ENCODE peak calls at places on chromosomes 11 and 22, in five cellular contexts. I, J, W, V and U are unnamed samples.

GRCh38 chr22:25903294-25903693 is 161.3 kb downstream of the MYO18B start:
- DNase-seq in V (no peak), J (no peak), I (peak), W (no peak), U (peak)

GRCh38 chr11:1748467-1749019 is 1.9 kb downstream of the IFITM10 start:
- DNase-seq in W (peak), I (no peak), J (no peak), V (no peak), U (no peak)

GRCh38 chr22:30310881-30311771 is 15.6 kb downstream of the TBC1D10A start:
- DNase-seq in W (peak), V (peak), J (no peak), I (peak), U (no peak)

GRCh38 chr11:77014669-77015068 is 19.5 kb upstream of the B3GNT6 start:
- DNase-seq in I (no peak), V (no peak), J (no peak), W (no peak), U (no peak)

GRCh38 chr11:114296190-114296978 is at the start of gene NNMT:
- DNase-seq in V (peak), J (no peak), I (peak), W (peak), U (peak)

GRCh38 chr22:24428751-24429410 is 1.5 kb downstream of the ADORA2A start:
- DNase-seq in I (peak), W (peak), V (no peak), J (peak), U (no peak)

GRCh38 chr11:80529722-80530121 is 1088.9 kb upstream of the TENM4 start:
- DNase-seq in I (no peak), J (no peak), V (no peak), W (no peak), U (no peak)

GRCh38 chr11:14125529-14125928 is 163.0 kb downstream of the SPON1 start:
- DNase-seq in V (no peak), I (no peak), W (no peak), J (no peak), U (no peak)

GRCh38 chr11:58392741-58393140 is 13.9 kb downstream of the OR5B3 start:
- DNase-seq in W (no peak), V (no peak), J (no peak), I (no peak), U (no peak)

GRCh38 chr11:45543808-45544422 is 121.5 kb downstream of the CHST1 start:
- DNase-seq in W (no peak), I (no peak), J (peak), V (peak), U (no peak)

GRCh38 chr11:35082322-35083180 is 56.4 kb upstream of the CD44 start:
- DNase-seq in W (peak), V (peak), I (peak), J (peak), U (peak)

GRCh38 chr11:35079581-35079980 is 59.4 kb upstream of the CD44 start:
- DNase-seq in V (no peak), J (no peak), I (no peak), W (no peak), U (no peak)

GRCh38 chr11:35084817-35085424 is 54.0 kb upstream of the CD44 start:
- DNase-seq in J (no peak), V (no peak), I (no peak), W (no peak), U (no peak)

GRCh38 chr11:35085766-35086165 is 53.2 kb upstream of the CD44 start:
- DNase-seq in V (no peak), I (no peak), W (no peak), J (no peak), U (no peak)

DNA sequence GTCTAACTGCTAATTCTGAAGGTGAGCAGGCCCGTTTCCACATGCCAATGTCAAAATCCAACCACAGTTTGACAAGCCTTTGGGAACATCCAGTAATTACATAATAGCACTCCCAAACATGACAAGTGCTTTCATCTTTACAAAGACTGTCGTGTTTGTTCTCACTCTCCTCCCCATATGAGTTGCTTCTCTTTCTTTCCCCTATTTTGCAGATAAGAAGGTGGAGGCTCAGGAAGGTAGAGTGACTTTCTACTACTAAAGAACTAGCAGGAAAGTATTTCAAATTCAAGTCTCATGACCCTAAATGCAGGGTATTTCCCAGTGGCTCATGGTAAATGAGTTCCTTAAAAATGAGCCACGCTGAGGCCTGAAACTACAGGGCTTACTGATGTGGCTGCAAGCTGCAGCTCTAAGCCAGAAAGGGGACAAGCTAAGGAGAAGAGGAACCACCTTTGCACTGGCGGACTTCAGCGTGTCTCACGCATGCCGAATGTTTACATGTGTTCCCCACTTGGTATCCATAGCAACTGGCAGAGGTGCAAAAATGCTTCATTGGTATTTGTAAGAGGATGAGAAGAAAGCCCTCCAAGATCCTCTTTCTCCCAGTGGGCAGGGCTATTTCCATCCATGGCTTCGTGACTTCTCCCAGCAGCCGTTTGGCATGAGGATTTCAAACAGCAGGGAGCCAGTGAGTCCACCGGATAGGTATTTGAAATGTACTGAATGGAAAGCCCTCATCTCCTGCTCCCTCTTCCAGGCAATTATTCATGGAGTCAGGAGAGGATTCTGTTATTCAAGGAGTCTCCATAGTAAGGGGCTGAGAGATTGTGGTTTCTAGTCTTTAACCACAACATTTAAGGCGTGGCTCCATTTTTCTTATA is 55.5 kb upstream of the CD44 start:
- DNase-seq in W (peak), V (peak), J (peak), I (peak), U (peak)
- TF ChIP-seq CTCF in W (no peak), V (no peak), J (no peak), I (no peak), U (no peak)

GRCh38 chr11:34105957-34106504 is 602 bp downstream of the NAT10 start:
- DNase-seq in W (no peak), J (peak), V (peak), I (no peak), U (no peak)

GRCh38 chr11:34104680-34105078 is 750 bp upstream of the NAT10 start:
- DNase-seq in V (no peak), I (no peak), J (no peak), W (no peak), U (no peak)

GRCh38 chr11:34105079-34105956 is at the start of gene NAT10:
- DNase-seq in J (peak), W (peak), I (peak), V (peak), U (peak)
- TF ChIP-seq CTCF in J (peak), W (no peak), I (no peak), V (no peak), U (peak)

GRCh38 chr11:20759541-20759940 is 90.2 kb downstream of the NELL1 start:
- DNase-seq in W (no peak), J (no peak), V (no peak), I (no peak), U (no peak)

GRCh38 chr11:20754957-20755356 is 85.6 kb downstream of the NELL1 start:
- DNase-seq in W (no peak), I (no peak), J (peak), V (no peak), U (no peak)
- TF ChIP-seq CTCF in W (no peak), I (no peak), J (peak), V (no peak), U (no peak)

GRCh38 chr11:75574698-75575265 is 12.7 kb downstream of the SERPINH1 start:
- DNase-seq in W (no peak), I (no peak), J (no peak), V (no peak), U (no peak)
- TF ChIP-seq CTCF in W (no peak), I (no peak), J (no peak), V (peak), U (peak)

DNA sequence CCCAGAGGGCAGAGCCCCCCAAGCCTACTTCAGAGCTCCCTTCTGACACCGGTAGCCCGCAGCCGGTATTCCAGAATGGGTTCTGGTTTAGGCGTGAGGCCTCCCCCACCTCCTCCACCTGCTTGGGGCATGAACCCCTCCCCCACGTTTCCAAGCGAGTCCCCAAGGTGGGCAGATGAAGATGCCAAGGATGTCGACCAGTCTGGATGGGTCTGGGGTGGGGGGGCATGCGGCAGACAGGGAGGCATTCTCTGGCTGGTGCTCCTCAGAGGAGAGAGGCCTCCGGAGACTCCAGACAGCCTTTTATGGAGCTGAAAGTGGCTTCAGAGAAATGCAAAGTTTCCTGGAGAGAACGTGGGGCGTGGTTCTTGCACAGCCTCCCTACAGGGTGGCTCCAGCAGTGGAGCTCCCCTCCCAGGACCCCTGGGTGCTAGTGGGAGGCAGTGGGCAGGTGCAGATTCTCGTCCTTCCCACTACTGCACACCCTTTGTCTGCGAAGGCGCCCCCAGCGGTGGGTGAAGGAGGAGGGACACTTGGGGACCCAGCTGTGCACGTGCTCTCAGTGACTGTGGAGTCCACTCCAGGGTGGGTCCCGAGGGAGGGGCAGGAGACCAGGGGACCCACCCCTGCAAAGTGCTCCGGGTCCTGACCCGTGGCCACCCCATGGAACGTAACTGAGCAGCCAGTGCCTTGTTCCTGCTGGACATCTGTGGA is 4.2 kb downstream of the CCND1 start:
- DNase-seq in J (no peak), W (no peak), V (no peak), I (no peak), U (no peak)
- TF ChIP-seq CTCF in J (no peak), W (no peak), V (no peak), I (no peak), U (no peak)

DNA sequence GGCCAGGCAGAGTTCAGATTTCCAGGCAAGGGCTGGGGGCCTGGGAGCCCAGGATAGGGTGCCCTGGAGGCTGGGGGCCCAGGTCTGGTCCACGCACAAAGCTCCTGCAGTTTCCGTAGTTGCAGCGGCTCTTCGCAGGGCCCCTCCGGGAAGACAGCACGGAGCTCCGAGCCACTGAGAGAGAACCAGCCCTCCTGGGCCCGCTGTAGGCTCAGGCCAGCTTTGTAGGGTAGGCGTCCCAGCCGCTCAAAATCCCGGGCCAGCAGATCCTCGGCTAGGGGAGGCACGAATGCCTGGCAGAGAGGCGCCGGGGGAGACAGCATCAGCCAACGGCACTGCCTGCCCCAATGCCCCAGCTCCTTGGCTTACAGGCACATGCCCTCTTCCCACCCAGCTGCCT is 23.6 kb upstream of the PDE2A start:
- DNase-seq in V (no peak), W (no peak), J (no peak), I (no peak), U (no peak)
- TF ChIP-seq CTCF in V (no peak), W (no peak), J (no peak), I (no peak), U (no peak)

DNA sequence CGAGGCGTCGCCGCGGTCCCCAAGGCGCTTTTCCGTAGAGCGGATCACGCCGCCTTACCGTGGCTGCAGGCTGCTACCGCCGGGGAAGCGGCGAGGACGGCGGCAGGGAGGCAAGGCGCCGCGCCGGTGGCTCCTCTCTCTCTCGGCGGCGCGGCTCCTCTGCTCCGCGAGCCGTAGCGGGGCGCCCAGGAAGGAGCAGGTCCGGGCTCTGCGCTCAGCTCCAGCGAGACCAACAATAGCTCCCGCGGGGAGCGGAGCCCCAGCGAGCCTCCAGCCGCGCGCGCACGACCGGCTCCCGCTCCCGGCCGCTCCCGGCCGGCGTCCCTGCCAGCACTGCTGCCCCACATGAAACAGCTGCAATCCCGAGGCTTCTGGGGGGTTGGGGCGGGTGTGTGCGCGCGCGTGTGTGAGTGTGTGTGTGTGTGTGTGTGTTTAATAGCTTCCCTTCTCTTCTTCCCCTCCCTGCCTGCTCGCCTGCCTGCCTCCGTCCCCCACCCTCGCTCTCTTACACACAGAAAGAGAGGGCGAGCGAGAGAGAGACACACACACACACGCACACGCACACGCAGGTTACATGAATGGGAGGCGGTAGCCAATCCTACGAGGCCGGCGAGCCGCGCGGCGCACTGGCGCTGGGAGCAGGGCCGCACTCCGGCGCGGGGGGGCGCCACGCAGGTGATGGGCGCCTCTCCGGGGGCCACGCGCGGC is at the start of gene TENM4:
- DNase-seq in J (no peak), V (peak), W (peak), I (peak), U (peak)
- TF ChIP-seq CTCF in J (no peak), V (no peak), W (no peak), I (no peak), U (peak)